ENCODE peak calls at places on chromosome 16, in four cellular contexts. S, F, X and J are unnamed samples.

GRCh38 chr16:72025404-72026114 is 17.0 kb downstream of the DHODH start:
- DNase-seq in S (no peak), F (no peak), X (no peak), J (no peak)

GRCh38 chr16:1363501-1364041 is 11.8 kb downstream of the GNPTG start:
- DNase-seq in S (peak; percentile 81), F (no peak), X (peak; percentile 66), J (peak; percentile 66)

GRCh38 chr16:87855852-87856715 is 13.2 kb downstream of the SLC7A5 start:
- DNase-seq in S (peak; percentile 47), F (no peak), X (no peak), J (peak; percentile 53)

GRCh38 chr16:22050963-22051362 is 41.4 kb upstream of the VWA3A start:
- DNase-seq in S (no peak), F (no peak), X (no peak), J (no peak)

GRCh38 chr16:80056334-80056733 is 455.8 kb upstream of the MAF start:
- DNase-seq in S (no peak), F (no peak), X (no peak), J (no peak)

GRCh38 chr16:87344931-87345631 is 27.9 kb upstream of the C16orf95 start:
- DNase-seq in S (no peak), F (no peak), X (peak; percentile 51), J (peak; percentile 35)

GRCh38 chr16:30096105-30096861 is at the start of gene YPEL3:
- DNase-seq in S (peak; percentile 93), F (peak; percentile 93), X (peak; percentile 90), J (peak; percentile 82)

GRCh38 chr16:2515180-2515803 is 1.5 kb downstream of the ATP6V0C start:
- DNase-seq in S (no peak), F (peak; percentile 14), X (no peak), J (no peak)

GRCh38 chr16:51522902-51523301 is 371.8 kb upstream of the SALL1 start:
- DNase-seq in S (no peak), F (no peak), X (no peak), J (no peak)

GRCh38 chr16:47055136-47055885 is 81.8 kb upstream of the DNAJA2 start:
- DNase-seq in S (no peak), F (no peak), X (no peak), J (no peak)

GRCh38 chr16:72961115-72961832 is 86.7 kb downstream of the ZFHX3 start:
- DNase-seq in S (no peak), F (no peak), X (no peak), J (no peak)

GRCh38 chr16:55641430-55642056 is 14.2 kb upstream of the SLC6A2 start:
- DNase-seq in S (no peak), F (no peak), X (no peak), J (no peak)

GRCh38 chr16:19884021-19884485 is 595 bp downstream of the GPRC5B start:
- DNase-seq in S (peak; percentile 34), F (peak; percentile 23), X (no peak), J (no peak)

GRCh38 chr16:53668869-53669268 is 34.8 kb downstream of the RPGRIP1L start:
- DNase-seq in S (no peak), F (no peak), X (no peak), J (no peak)

GRCh38 chr16:57899771-57900661 is 70.9 kb downstream of the CNGB1 start:
- DNase-seq in S (peak; percentile 84), F (peak; percentile 61), X (peak; percentile 74), J (peak; percentile 83)

GRCh38 chr16:56743840-56744239 is 13.9 kb downstream of the NUP93 start:
- DNase-seq in S (peak; percentile 89), F (peak; percentile 34), X (no peak), J (no peak)

GRCh38 chr16:22063888-22064467 is 28.4 kb upstream of the VWA3A start:
- DNase-seq in S (no peak), F (no peak), X (no peak), J (no peak)

GRCh38 chr16:81397879-81398516 is 46.6 kb upstream of the CMIP start:
- DNase-seq in S (no peak), F (no peak), X (no peak), J (no peak)

GRCh38 chr16:16050106-16050505 is 100.7 kb downstream of the ABCC1 start:
- DNase-seq in S (no peak), F (no peak), X (no peak), J (no peak)

GRCh38 chr16:349211-349610 is 3.3 kb downstream of the AXIN1 start:
- DNase-seq in S (peak; percentile 52), F (no peak), X (no peak), J (no peak)

GRCh38 chr16:3998793-3999478 is 117.3 kb downstream of the ADCY9 start:
- DNase-seq in S (no peak), F (peak; percentile 61), X (no peak), J (no peak)